ENCODE peak calls at places on chromosomes 3 and 15, in seven cellular contexts. One of them, this sample, is unnamed.

GRCh38 chr3:142251951-142252350 is 26.6 kb upstream of the GK5 start:
- DNase-seq in thyroid gland: no peak
- DNase-seq in neural progenitor cell: peak
- DNase-seq in fibroblast of the aortic adventitia: no peak
- DNase-seq in AG09319: no peak
- DNase-seq in coronary artery: no peak
- DNase-seq in endothelial cell: no peak
- DNase-seq in this sample: no peak

GRCh38 chr3:41419809-41420208 is 220.5 kb downstream of the CTNNB1 start:
- DNase-seq in thyroid gland: no peak
- DNase-seq in neural progenitor cell: no peak
- DNase-seq in fibroblast of the aortic adventitia: no peak
- DNase-seq in AG09319: no peak
- DNase-seq in coronary artery: no peak
- DNase-seq in endothelial cell: no peak
- DNase-seq in this sample: no peak

GRCh38 chr15:100692259-100692658 is 89.9 kb downstream of the ASB7 start:
- DNase-seq in thyroid gland: no peak
- DNase-seq in neural progenitor cell: no peak
- DNase-seq in fibroblast of the aortic adventitia: peak
- DNase-seq in AG09319: no peak
- DNase-seq in coronary artery: no peak
- DNase-seq in endothelial cell: no peak
- DNase-seq in this sample: peak

GRCh38 chr3:171028779-171029232 is 2.3 kb upstream of the SLC2A2 start:
- DNase-seq in thyroid gland: peak
- DNase-seq in neural progenitor cell: no peak
- DNase-seq in fibroblast of the aortic adventitia: peak
- DNase-seq in AG09319: peak
- DNase-seq in coronary artery: no peak
- DNase-seq in endothelial cell: no peak
- DNase-seq in this sample: peak

GRCh38 chr15:100002091-100002620 is 268.9 kb upstream of the LYSMD4 start:
- DNase-seq in thyroid gland: no peak
- DNase-seq in neural progenitor cell: peak
- DNase-seq in fibroblast of the aortic adventitia: no peak
- DNase-seq in AG09319: no peak
- DNase-seq in coronary artery: no peak
- DNase-seq in endothelial cell: no peak
- DNase-seq in this sample: no peak

GRCh38 chr3:46848271-46849097 is 14.8 kb downstream of the MYL3 start:
- DNase-seq in thyroid gland: no peak
- DNase-seq in neural progenitor cell: peak
- DNase-seq in fibroblast of the aortic adventitia: peak
- DNase-seq in AG09319: no peak
- DNase-seq in coronary artery: peak
- DNase-seq in endothelial cell: peak
- DNase-seq in this sample: peak

GRCh38 chr3:55654123-55654787 is 167.1 kb upstream of the WNT5A start:
- DNase-seq in thyroid gland: no peak
- DNase-seq in neural progenitor cell: no peak
- DNase-seq in fibroblast of the aortic adventitia: no peak
- DNase-seq in AG09319: no peak
- DNase-seq in coronary artery: no peak
- DNase-seq in endothelial cell: no peak
- DNase-seq in this sample: no peak

GRCh38 chr15:68816795-68817303 is 3.8 kb downstream of the ANP32A start:
- DNase-seq in thyroid gland: peak
- DNase-seq in neural progenitor cell: no peak
- DNase-seq in fibroblast of the aortic adventitia: no peak
- DNase-seq in AG09319: no peak
- DNase-seq in coronary artery: no peak
- DNase-seq in endothelial cell: no peak
- DNase-seq in this sample: peak

GRCh38 chr15:73991726-73992593 is at the start of gene STOML1:
- DNase-seq in thyroid gland: peak
- DNase-seq in neural progenitor cell: peak
- DNase-seq in fibroblast of the aortic adventitia: peak
- DNase-seq in AG09319: peak
- DNase-seq in coronary artery: peak
- DNase-seq in endothelial cell: peak
- DNase-seq in this sample: peak

GRCh38 chr3:130758624-130759023 is 12.0 kb upstream of the PIK3R4 start:
- DNase-seq in thyroid gland: no peak
- DNase-seq in neural progenitor cell: no peak
- DNase-seq in fibroblast of the aortic adventitia: no peak
- DNase-seq in AG09319: no peak
- DNase-seq in coronary artery: no peak
- DNase-seq in endothelial cell: no peak
- DNase-seq in this sample: no peak

GRCh38 chr3:16094644-16095272 is 79.7 kb upstream of the GALNT15 start:
- DNase-seq in thyroid gland: no peak
- DNase-seq in neural progenitor cell: no peak
- DNase-seq in fibroblast of the aortic adventitia: peak
- DNase-seq in AG09319: no peak
- DNase-seq in coronary artery: no peak
- DNase-seq in endothelial cell: no peak
- DNase-seq in this sample: no peak

GRCh38 chr15:65405793-65406192 is 17.0 kb downstream of the IGDCC4 start:
- DNase-seq in thyroid gland: no peak
- DNase-seq in neural progenitor cell: peak
- DNase-seq in fibroblast of the aortic adventitia: no peak
- DNase-seq in AG09319: no peak
- DNase-seq in coronary artery: no peak
- DNase-seq in endothelial cell: no peak
- DNase-seq in this sample: peak

GRCh38 chr3:170749765-170750477 is 120.1 kb downstream of the RPL22L1 start:
- DNase-seq in thyroid gland: no peak
- DNase-seq in neural progenitor cell: no peak
- DNase-seq in fibroblast of the aortic adventitia: peak
- DNase-seq in AG09319: no peak
- DNase-seq in coronary artery: no peak
- DNase-seq in endothelial cell: no peak
- DNase-seq in this sample: no peak

GRCh38 chr15:89430530-89431341 is 65.6 kb downstream of the RHCG start:
- DNase-seq in thyroid gland: peak
- DNase-seq in neural progenitor cell: peak
- DNase-seq in fibroblast of the aortic adventitia: peak
- DNase-seq in AG09319: no peak
- DNase-seq in coronary artery: peak
- DNase-seq in endothelial cell: peak
- DNase-seq in this sample: peak

GRCh38 chr3:123328851-123329635 is 119.8 kb downstream of the ADCY5 start:
- DNase-seq in thyroid gland: peak
- DNase-seq in neural progenitor cell: peak
- DNase-seq in fibroblast of the aortic adventitia: peak
- DNase-seq in AG09319: peak
- DNase-seq in coronary artery: no peak
- DNase-seq in endothelial cell: peak
- DNase-seq in this sample: peak

GRCh38 chr3:157865449-157865862 is 240.8 kb downstream of the SHOX2 start:
- DNase-seq in thyroid gland: no peak
- DNase-seq in neural progenitor cell: peak
- DNase-seq in fibroblast of the aortic adventitia: no peak
- DNase-seq in AG09319: no peak
- DNase-seq in coronary artery: no peak
- DNase-seq in endothelial cell: peak
- DNase-seq in this sample: no peak

DNA sequence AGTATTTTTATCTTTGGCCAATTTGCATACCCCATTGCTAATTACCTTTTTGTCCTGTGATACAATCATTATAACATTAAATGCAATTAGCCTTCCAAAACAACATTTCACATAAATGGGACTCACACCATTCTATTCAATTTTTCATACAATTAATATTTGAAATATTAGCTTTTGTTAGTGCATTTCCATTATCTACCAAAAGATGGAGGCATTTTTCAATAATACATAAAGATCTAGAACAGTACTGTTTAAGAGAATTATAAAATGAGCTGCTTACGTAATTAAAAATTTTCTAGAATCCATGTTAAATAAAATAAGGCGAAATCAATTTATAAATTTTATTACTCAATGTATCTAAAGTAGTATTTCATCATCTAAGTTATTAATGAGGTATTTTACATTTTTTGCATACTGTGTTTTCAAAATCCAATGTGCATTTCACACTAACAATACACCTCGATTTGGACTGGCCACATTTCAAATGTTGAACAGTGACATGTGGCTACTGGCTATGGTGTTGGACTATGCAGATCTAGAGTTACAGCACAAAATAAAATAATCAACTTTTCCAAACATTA is 74.3 kb downstream of the TJP1 start:
- DNase-seq in thyroid gland: no peak
- DNase-seq in neural progenitor cell: no peak
- DNase-seq in fibroblast of the aortic adventitia: peak
- DNase-seq in AG09319: no peak
- DNase-seq in coronary artery: no peak
- DNase-seq in endothelial cell: no peak
- DNase-seq in this sample: peak
- TF ChIP-seq CTCF in thyroid gland: no peak
- TF ChIP-seq CTCF in neural progenitor cell: peak
- TF ChIP-seq CTCF in fibroblast of the aortic adventitia: peak
- TF ChIP-seq CTCF in AG09319: peak
- TF ChIP-seq CTCF in coronary artery: peak
- TF ChIP-seq CTCF in endothelial cell: no peak
- TF ChIP-seq CTCF in this sample: peak

DNA sequence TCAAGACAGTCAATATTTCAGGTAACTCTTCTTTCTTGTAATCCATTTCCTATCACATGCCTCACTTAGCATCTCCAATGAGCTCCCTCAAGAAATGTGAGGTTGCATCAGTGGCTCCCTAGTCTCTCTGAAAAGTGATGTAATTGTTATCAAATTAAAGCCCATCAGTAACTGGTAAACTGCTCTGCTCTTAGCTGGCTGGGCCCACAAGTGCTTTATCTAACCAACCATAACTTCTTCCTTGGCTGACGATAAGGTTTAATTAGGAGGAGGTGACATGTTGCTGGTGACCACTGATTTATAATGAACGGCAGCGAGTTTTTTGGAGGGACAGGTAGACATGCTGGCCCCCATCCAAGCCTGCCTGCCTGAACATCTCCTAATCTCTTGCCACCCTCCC is 79.6 kb downstream of the RTP4 start:
- DNase-seq in thyroid gland: no peak
- DNase-seq in neural progenitor cell: no peak
- DNase-seq in fibroblast of the aortic adventitia: no peak
- DNase-seq in AG09319: no peak
- DNase-seq in coronary artery: no peak
- DNase-seq in endothelial cell: no peak
- DNase-seq in this sample: no peak
- TF ChIP-seq CTCF in thyroid gland: no peak
- TF ChIP-seq CTCF in neural progenitor cell: no peak
- TF ChIP-seq CTCF in fibroblast of the aortic adventitia: no peak
- TF ChIP-seq CTCF in AG09319: no peak
- TF ChIP-seq CTCF in coronary artery: no peak
- TF ChIP-seq CTCF in endothelial cell: no peak
- TF ChIP-seq CTCF in this sample: no peak

DNA sequence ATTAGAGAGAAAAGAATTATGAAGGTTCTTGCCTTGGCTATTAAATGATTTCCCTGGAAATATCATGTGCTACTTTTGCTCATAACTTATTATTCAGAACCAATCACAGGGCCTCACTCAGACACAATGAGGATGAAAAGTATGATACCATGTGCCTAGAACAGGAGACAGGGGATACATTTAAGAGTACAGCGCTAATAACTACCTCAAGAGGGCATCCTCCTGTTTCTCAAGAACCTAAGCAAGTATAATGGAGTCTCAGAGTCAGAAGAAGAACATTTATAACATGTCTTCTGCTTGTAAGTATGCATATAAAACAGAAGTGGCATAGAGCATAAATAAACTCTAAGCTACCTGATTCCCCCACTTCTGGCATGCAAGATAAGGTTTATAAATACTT is 125.4 kb upstream of the MME start:
- DNase-seq in thyroid gland: no peak
- DNase-seq in neural progenitor cell: peak
- DNase-seq in fibroblast of the aortic adventitia: peak
- DNase-seq in AG09319: no peak
- DNase-seq in coronary artery: no peak
- DNase-seq in endothelial cell: no peak
- DNase-seq in this sample: peak
- TF ChIP-seq CTCF in thyroid gland: no peak
- TF ChIP-seq CTCF in neural progenitor cell: peak
- TF ChIP-seq CTCF in fibroblast of the aortic adventitia: peak
- TF ChIP-seq CTCF in AG09319: peak
- TF ChIP-seq CTCF in coronary artery: no peak
- TF ChIP-seq CTCF in endothelial cell: no peak
- TF ChIP-seq CTCF in this sample: peak

GRCh38 chr3:187063286-187064081 is 75.8 kb downstream of the RPL39L start:
- DNase-seq in thyroid gland: no peak
- DNase-seq in neural progenitor cell: no peak
- DNase-seq in fibroblast of the aortic adventitia: peak
- DNase-seq in AG09319: no peak
- DNase-seq in coronary artery: no peak
- DNase-seq in endothelial cell: no peak
- DNase-seq in this sample: no peak

GRCh38 chr3:187069857-187070516 is 69.3 kb downstream of the RPL39L start:
- DNase-seq in thyroid gland: no peak
- DNase-seq in neural progenitor cell: no peak
- DNase-seq in fibroblast of the aortic adventitia: no peak
- DNase-seq in AG09319: no peak
- DNase-seq in coronary artery: no peak
- DNase-seq in endothelial cell: no peak
- DNase-seq in this sample: no peak

GRCh38 chr3:187064210-187065115 is 74.8 kb downstream of the RPL39L start:
- DNase-seq in thyroid gland: peak
- DNase-seq in neural progenitor cell: no peak
- DNase-seq in fibroblast of the aortic adventitia: peak
- DNase-seq in AG09319: peak
- DNase-seq in coronary artery: no peak
- DNase-seq in endothelial cell: peak
- DNase-seq in this sample: peak

GRCh38 chr3:187062526-187063177 is 76.6 kb downstream of the RPL39L start:
- DNase-seq in thyroid gland: no peak
- DNase-seq in neural progenitor cell: no peak
- DNase-seq in fibroblast of the aortic adventitia: peak
- DNase-seq in AG09319: peak
- DNase-seq in coronary artery: no peak
- DNase-seq in endothelial cell: no peak
- DNase-seq in this sample: peak

DNA sequence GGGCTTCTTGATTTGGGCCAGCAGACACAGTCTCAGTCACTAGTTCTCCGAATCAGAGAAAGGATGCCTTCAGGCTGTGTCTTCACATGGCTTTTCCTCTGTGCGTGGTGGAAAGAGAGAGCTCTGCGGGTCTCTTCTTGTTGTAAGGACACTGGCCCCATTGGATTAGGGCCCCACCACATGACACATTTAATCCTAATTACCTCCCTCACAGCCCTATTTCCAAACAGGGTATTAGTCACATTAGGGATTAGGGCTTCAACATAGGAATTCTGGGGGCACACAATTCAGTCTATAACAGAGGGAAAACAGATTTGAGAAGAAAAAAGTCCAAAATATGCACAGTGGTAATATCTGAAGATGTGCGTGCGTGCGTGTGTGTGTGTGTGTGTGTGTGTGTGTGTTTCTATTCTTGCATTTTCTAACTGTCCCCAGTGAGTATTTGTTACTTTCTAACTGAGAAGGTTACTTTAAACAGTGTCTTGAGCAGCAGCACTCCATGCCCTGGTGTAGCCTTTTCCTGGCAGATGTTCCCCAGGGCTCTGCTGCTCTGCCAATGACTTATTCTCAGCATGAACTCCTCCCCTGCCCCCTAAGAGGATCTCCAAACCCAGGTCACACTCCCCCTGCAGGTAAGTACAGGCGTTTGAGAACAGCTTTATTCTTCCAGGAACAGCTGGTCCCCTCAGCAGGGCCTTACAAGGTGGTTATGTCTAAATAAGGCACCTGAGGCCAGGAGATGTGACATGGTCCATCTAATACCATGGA is 72.9 kb downstream of the RPL39L start:
- DNase-seq in thyroid gland: peak
- DNase-seq in neural progenitor cell: peak
- DNase-seq in fibroblast of the aortic adventitia: peak
- DNase-seq in AG09319: no peak
- DNase-seq in coronary artery: no peak
- DNase-seq in endothelial cell: peak
- DNase-seq in this sample: no peak
- TF ChIP-seq CTCF in thyroid gland: no peak
- TF ChIP-seq CTCF in neural progenitor cell: peak
- TF ChIP-seq CTCF in fibroblast of the aortic adventitia: peak
- TF ChIP-seq CTCF in AG09319: peak
- TF ChIP-seq CTCF in coronary artery: no peak
- TF ChIP-seq CTCF in endothelial cell: no peak
- TF ChIP-seq CTCF in this sample: no peak